ENCODE peak calls at places on chromosomes 13 and 19, in six cellular contexts. L, O, I, Q, S and X are unnamed samples.

GRCh38 chr19:32022946-32023832 is 322.2 kb upstream of the ZNF507 start:
- DNase-seq in I (no peak), O (no peak), L (no peak), S (no peak), Q (no peak), X (no peak)

GRCh38 chr13:79171131-79172061 is 234.7 kb downstream of the RBM26 start:
- DNase-seq in I (peak; percentile 2), S (no peak), O (no peak), L (no peak), Q (no peak), X (no peak)

GRCh38 chr13:51500687-51501086 is 47.9 kb upstream of the INTS6 start:
- DNase-seq in S (no peak), L (no peak), O (no peak), Q (no peak), I (no peak), X (no peak)

GRCh38 chr13:41182231-41182630 is 12.1 kb downstream of the KBTBD7 start:
- DNase-seq in L (no peak), I (no peak), Q (no peak), S (no peak), O (no peak), X (no peak)

GRCh38 chr19:3868770-3869456 is at the start of gene ZFR2:
- DNase-seq in S (no peak), I (peak; percentile 63), O (no peak), Q (peak; percentile 5), L (peak; percentile 20), X (no peak)

GRCh38 chr19:50328257-50329145 is 676 bp downstream of the KCNC3 start:
- DNase-seq in L (no peak), I (peak; percentile 53), S (peak; percentile 4), Q (peak; percentile 65), O (peak; percentile 51), X (no peak)

GRCh38 chr13:46639033-46639981 is 86.3 kb downstream of the LRCH1 start:
- DNase-seq in S (peak; percentile 59), L (no peak), Q (no peak), I (peak; percentile 23), O (peak; percentile 29), X (no peak)

GRCh38 chr13:69108486-69108885 is 999.1 kb upstream of the ATXN8OS start:
- DNase-seq in Q (no peak), L (no peak), S (no peak), I (no peak), O (no peak), X (no peak)

GRCh38 chr19:52307275-52307674 is 10.3 kb downstream of the ZNF480 start:
- DNase-seq in I (peak; percentile 43), L (no peak), Q (peak; percentile 53), O (no peak), S (peak; percentile 12), X (no peak)

GRCh38 chr19:10290876-10291553 is 1.3 kb downstream of the ICAM5 start:
- DNase-seq in O (peak; percentile 74), Q (peak; percentile 42), S (peak; percentile 41), I (peak; percentile 54), L (no peak), X (no peak)

GRCh38 chr19:16896098-16896912 is 7.5 kb downstream of the F2RL3 start:
- DNase-seq in L (peak; percentile 14), I (peak; percentile 56), S (no peak), O (no peak), Q (no peak), X (no peak)

GRCh38 chr13:42110410-42111155 is 62.1 kb downstream of the DGKH start:
- DNase-seq in O (peak; percentile 55), L (peak; percentile 52), I (peak; percentile 33), S (peak; percentile 83), Q (peak; percentile 69), X (peak; percentile 50)

GRCh38 chr19:4267101-4267900 is 11.8 kb upstream of the SHD start:
- DNase-seq in S (peak; percentile 21), I (peak; percentile 80), O (peak; percentile 85), Q (peak; percentile 75), L (peak; percentile 71), X (no peak)

GRCh38 chr13:111480976-111481375 is 160.5 kb downstream of the TEX29 start:
- DNase-seq in O (no peak), I (no peak), Q (no peak), L (no peak), S (no peak), X (no peak)

GRCh38 chr19:6457958-6458694 is 1.5 kb downstream of the SLC25A23 start:
- DNase-seq in I (no peak), L (no peak), O (peak; percentile 72), S (no peak), Q (peak; percentile 58), X (no peak)

GRCh38 chr19:55618426-55618825 is 5.9 kb downstream of the ZNF784 start:
- DNase-seq in Q (no peak), I (no peak), O (no peak), S (no peak), L (no peak), X (no peak)

GRCh38 chr13:98875146-98875729 is 102.6 kb downstream of the DOCK9 start:
- DNase-seq in O (peak; percentile 52), L (no peak), Q (no peak), S (no peak), I (no peak), X (no peak)

GRCh38 chr19:39386557-39386956 is 4.3 kb downstream of the PAF1 start:
- DNase-seq in S (no peak), I (no peak), L (no peak), O (no peak), Q (no peak), X (no peak)

GRCh38 chr19:39524495-39524894 is 8.2 kb downstream of the EID2B start:
- DNase-seq in S (no peak), I (no peak), Q (no peak), O (no peak), L (no peak), X (no peak)

GRCh38 chr13:41645313-41645712 is 188.0 kb downstream of the RGCC start:
- DNase-seq in L (no peak), Q (no peak), I (no peak), S (peak; percentile 97), O (no peak), X (peak; percentile 70)

GRCh38 chr19:4801085-4801619 is 9.6 kb downstream of the FEM1A start:
- DNase-seq in Q (no peak), O (no peak), S (no peak), I (no peak), L (no peak), X (no peak)

GRCh38 chr13:34657716-34658115 is 284.4 kb upstream of the NBEA start:
- DNase-seq in O (no peak), I (no peak), Q (no peak), S (peak; percentile 63), L (no peak), X (no peak)

GRCh38 chr13:24649685-24650038 is 30.5 kb upstream of the ATP12A start:
- DNase-seq in I (no peak), S (no peak), Q (no peak), O (no peak), L (no peak), X (no peak)

GRCh38 chr13:24650157-24650556 is 30.1 kb upstream of the ATP12A start:
- DNase-seq in L (no peak), I (no peak), O (no peak), S (peak; percentile 96), Q (no peak), X (peak; percentile 72)

GRCh38 chr13:24652346-24652745 is 27.9 kb upstream of the ATP12A start:
- DNase-seq in I (no peak), S (no peak), O (no peak), L (no peak), Q (no peak), X (no peak)

GRCh38 chr13:24648983-24649684 is 31.1 kb upstream of the ATP12A start:
- DNase-seq in S (no peak), L (no peak), I (no peak), O (no peak), Q (peak; percentile 29), X (no peak)

DNA sequence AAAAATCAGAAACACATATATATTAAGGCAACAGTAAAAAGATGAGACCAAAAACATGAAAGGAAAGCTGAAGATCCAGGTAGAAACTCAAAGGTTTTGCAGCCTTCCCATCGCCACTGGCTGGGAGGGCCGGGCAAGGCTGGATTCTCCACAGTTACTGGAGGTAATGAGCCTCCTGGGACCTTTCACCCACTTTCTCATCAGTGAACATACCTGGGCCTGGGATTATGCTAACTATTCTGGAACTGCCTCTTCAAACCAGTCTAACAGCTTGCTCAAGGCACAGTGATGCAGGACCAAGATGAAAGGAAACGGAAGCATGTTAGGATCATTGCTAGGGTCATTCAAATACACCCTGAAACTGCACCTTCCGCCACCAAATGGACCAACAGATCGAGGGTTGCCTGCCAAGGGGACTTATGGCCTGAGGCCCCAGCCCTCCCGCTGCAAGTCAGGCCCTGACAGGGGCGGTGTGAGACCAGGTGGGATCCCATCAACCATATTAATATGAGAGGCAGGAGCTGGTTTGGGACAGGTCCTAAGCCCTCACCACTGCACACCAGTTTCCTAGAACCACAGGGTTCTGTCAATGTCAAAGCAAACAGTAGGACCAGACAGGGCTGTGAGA is 28.4 kb upstream of the ATP12A start:
- DNase-seq in L (no peak), Q (no peak), I (no peak), S (no peak), O (no peak), X (no peak)
- TF ChIP-seq CTCF in L (no peak), Q (no peak), I (no peak), S (no peak), O (no peak), X (no peak)

GRCh38 chr19:2221918-2222317 is 14.2 kb downstream of the PLEKHJ1 start:
- DNase-seq in O (no peak), L (no peak), Q (no peak), I (no peak), S (no peak), X (no peak)
- TF ChIP-seq CTCF in O (no peak), L (peak; percentile 21), Q (peak; percentile 57), I (no peak), S (no peak), X (peak; percentile 4)

GRCh38 chr19:8069116-8069973 is 16.8 kb downstream of the CCL25 start:
- DNase-seq in L (peak; percentile 36), O (no peak), S (no peak), Q (peak; percentile 35), I (no peak), X (no peak)
- TF ChIP-seq CTCF in L (peak; percentile 75), O (peak; percentile 55), S (peak; percentile 45), Q (peak; percentile 85), I (peak; percentile 54), X (peak; percentile 35)

GRCh38 chr19:40578442-40578908 is 1.8 kb downstream of the SHKBP1 start:
- DNase-seq in O (no peak), I (no peak), Q (peak; percentile 34), S (no peak), L (no peak), X (no peak)

GRCh38 chr19:40575326-40575725 is 1.3 kb upstream of the SHKBP1 start:
- DNase-seq in L (no peak), I (no peak), O (no peak), Q (no peak), S (no peak), X (no peak)

GRCh38 chr19:40571831-40572495 is 4.7 kb upstream of the SHKBP1 start:
- DNase-seq in I (no peak), L (no peak), S (no peak), Q (no peak), O (no peak), X (no peak)

GRCh38 chr19:40576585-40577451 is at the start of gene SHKBP1:
- DNase-seq in Q (peak; percentile 97), O (peak; percentile 100), S (peak; percentile 92), I (peak; percentile 94), L (peak; percentile 94), X (peak; percentile 87)

DNA sequence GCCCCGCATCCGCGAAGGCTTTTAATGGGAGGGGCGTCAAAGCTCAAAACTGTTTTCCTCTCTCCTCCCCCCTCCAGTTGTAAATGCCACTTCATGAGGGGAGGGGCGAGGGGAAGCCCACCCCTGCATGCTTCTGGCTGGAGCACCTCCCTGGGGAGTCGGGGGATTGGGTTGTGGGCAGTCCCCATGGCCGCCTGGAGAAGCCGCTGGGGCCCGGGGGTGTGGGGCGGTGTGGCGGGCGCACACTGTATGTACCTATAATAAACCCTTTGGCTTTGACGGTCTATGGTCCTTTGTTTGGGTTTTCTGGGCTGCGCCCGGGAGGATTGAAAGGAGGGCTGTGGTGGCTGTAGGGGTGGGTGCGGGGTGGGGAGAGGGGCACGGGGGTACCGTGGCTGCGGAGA is 490 bp upstream of the SHKBP1 start:
- DNase-seq in L (no peak), O (peak; percentile 59), I (peak; percentile 39), Q (no peak), S (no peak), X (no peak)
- TF ChIP-seq CTCF in L (no peak), O (no peak), I (no peak), Q (no peak), S (no peak), X (no peak)